ENCODE peak calls at places on chromosomes 4 and X, in five cellular contexts. Y, D, G, Q and T are unnamed samples.

GRCh38 chr4:67218883-67219282 is 326.4 kb downstream of the CENPC start:
- DNase-seq in Y (no peak), D (no peak), G (no peak), Q (no peak), T (no peak)

GRCh38 chrX:32448320-32448719 is 763.0 kb downstream of the DMD start:
- DNase-seq in Y (no peak), D (no peak), G (no peak), Q (no peak), T (no peak)

GRCh38 chrX:9678215-9678980 is 87.2 kb downstream of the GPR143 start:
- DNase-seq in Y (no peak), D (no peak), G (no peak), Q (no peak), T (no peak)

GRCh38 chrX:80807606-80808159 is 2.0 kb downstream of the BRWD3 start:
- DNase-seq in Y (no peak), D (no peak), G (no peak), Q (no peak), T (no peak)

GRCh38 chr4:100372432-100372831 is 145.4 kb downstream of the EMCN start:
- DNase-seq in Y (no peak), D (no peak), G (no peak), Q (no peak), T (no peak)

GRCh38 chr4:2348786-2349185 is 69.7 kb downstream of the ZFYVE28 start:
- DNase-seq in Y (no peak), D (no peak), G (no peak), Q (no peak), T (no peak)

GRCh38 chrX:134622056-134622812 is 36.0 kb downstream of the PLAC1 start:
- DNase-seq in Y (peak; percentile 23), D (no peak), G (peak; percentile 11), Q (no peak), T (peak; percentile 75)

GRCh38 chr4:5804656-5805055 is 88.2 kb downstream of the CRMP1 start:
- DNase-seq in Y (no peak), D (no peak), G (no peak), Q (no peak), T (no peak)

GRCh38 chr4:85783483-85783882 is 308.5 kb downstream of the ARHGAP24 start:
- DNase-seq in Y (no peak), D (no peak), G (no peak), Q (no peak), T (peak; percentile 93)